ENCODE peak calls at places on chromosomes 16 and 17, in nine cellular contexts. One of them, this sample, is unnamed.

GRCh38 chr16:67294927-67295326 is 15.6 kb downstream of the PLEKHG4 start:
- DNase-seq in D341Med: no peak
- DNase-seq in activated CD4-positive, alpha-beta T cell treated with anti-CD3 and anti-CD28 coated beads for 4 hours: no peak
- DNase-seq in retina: no peak
- DNase-seq in anterior cingulate cortex: no peak
- DNase-seq in hypothalamus: no peak
- DNase-seq in Daoy: no peak
- DNase-seq in kidney: no peak
- DNase-seq in NCI-H69: no peak
- DNase-seq in this sample: no peak

GRCh38 chr17:34300652-34301390 is 15.3 kb downstream of the CCL11 start:
- DNase-seq in anterior cingulate cortex: no peak
- DNase-seq in kidney: no peak
- DNase-seq in Daoy: peak; percentile 64
- DNase-seq in NCI-H69: no peak
- DNase-seq in retina: no peak
- DNase-seq in D341Med: no peak
- DNase-seq in activated CD4-positive, alpha-beta T cell treated with anti-CD3 and anti-CD28 coated beads for 4 hours: no peak
- DNase-seq in hypothalamus: no peak
- DNase-seq in this sample: no peak

GRCh38 chr17:39791296-39791992 is 53.7 kb downstream of the GRB7 start:
- DNase-seq in kidney: no peak
- DNase-seq in retina: no peak
- DNase-seq in NCI-H69: peak; percentile 62
- DNase-seq in Daoy: no peak
- DNase-seq in anterior cingulate cortex: no peak
- DNase-seq in activated CD4-positive, alpha-beta T cell treated with anti-CD3 and anti-CD28 coated beads for 4 hours: peak; percentile 47
- DNase-seq in hypothalamus: no peak
- DNase-seq in D341Med: no peak
- DNase-seq in this sample: no peak

GRCh38 chr16:83215417-83216001 is 588.7 kb downstream of the CDH13 start:
- DNase-seq in retina: no peak
- DNase-seq in NCI-H69: peak; percentile 2
- DNase-seq in D341Med: peak; percentile 41
- DNase-seq in hypothalamus: no peak
- DNase-seq in Daoy: peak; percentile 32
- DNase-seq in kidney: no peak
- DNase-seq in activated CD4-positive, alpha-beta T cell treated with anti-CD3 and anti-CD28 coated beads for 4 hours: peak; percentile 16
- DNase-seq in anterior cingulate cortex: no peak
- DNase-seq in this sample: peak; percentile 66

GRCh38 chr17:62876063-62876462 is 67.9 kb upstream of the MARCHF10 start:
- DNase-seq in anterior cingulate cortex: no peak
- DNase-seq in kidney: no peak
- DNase-seq in NCI-H69: no peak
- DNase-seq in hypothalamus: no peak
- DNase-seq in retina: no peak
- DNase-seq in Daoy: no peak
- DNase-seq in D341Med: no peak
- DNase-seq in activated CD4-positive, alpha-beta T cell treated with anti-CD3 and anti-CD28 coated beads for 4 hours: no peak
- DNase-seq in this sample: no peak

GRCh38 chr16:3119286-3119685 is 6.9 kb downstream of the ZNF205 start:
- DNase-seq in activated CD4-positive, alpha-beta T cell treated with anti-CD3 and anti-CD28 coated beads for 4 hours: no peak
- DNase-seq in hypothalamus: no peak
- DNase-seq in NCI-H69: no peak
- DNase-seq in D341Med: no peak
- DNase-seq in Daoy: no peak
- DNase-seq in kidney: no peak
- DNase-seq in anterior cingulate cortex: no peak
- DNase-seq in retina: no peak
- DNase-seq in this sample: no peak

GRCh38 chr17:17553217-17554195 is 38.0 kb downstream of the PEMT start:
- DNase-seq in hypothalamus: no peak
- DNase-seq in NCI-H69: no peak
- DNase-seq in D341Med: no peak
- DNase-seq in kidney: peak; percentile 55
- DNase-seq in activated CD4-positive, alpha-beta T cell treated with anti-CD3 and anti-CD28 coated beads for 4 hours: no peak
- DNase-seq in retina: no peak
- DNase-seq in Daoy: no peak
- DNase-seq in anterior cingulate cortex: no peak
- DNase-seq in this sample: no peak

GRCh38 chr16:4976611-4977145 is 18.5 kb downstream of the SEC14L5 start:
- DNase-seq in hypothalamus: no peak
- DNase-seq in Daoy: no peak
- DNase-seq in retina: no peak
- DNase-seq in D341Med: no peak
- DNase-seq in anterior cingulate cortex: no peak
- DNase-seq in NCI-H69: peak; percentile 13
- DNase-seq in kidney: peak; percentile 41
- DNase-seq in activated CD4-positive, alpha-beta T cell treated with anti-CD3 and anti-CD28 coated beads for 4 hours: no peak
- DNase-seq in this sample: no peak